ENCODE peak calls at places on chromosomes 3 and 15, in five cellular contexts. Q, H, O, Z and I are unnamed samples.

GRCh38 chr15:67089218-67090193 is 24.1 kb downstream of the SMAD3 start:
- DNase-seq in Q (no peak), H (no peak), O (peak; percentile 76), Z (peak; percentile 50), I (no peak)

GRCh38 chr15:93830221-93830765 is 401.1 kb upstream of the MCTP2 start:
- DNase-seq in Q (no peak), H (no peak), O (no peak), Z (no peak), I (no peak)

GRCh38 chr3:196016485-196016884 is 65.4 kb downstream of the TFRC start:
- DNase-seq in Q (no peak), H (no peak), O (peak; percentile 64), Z (peak; percentile 67), I (peak; percentile 58)

GRCh38 chr15:74994236-74994635 is 1.1 kb upstream of the SCAMP5 start:
- DNase-seq in Q (no peak), H (no peak), O (no peak), Z (no peak), I (no peak)

GRCh38 chr3:168620854-168621253 is 525.1 kb upstream of the GOLIM4 start:
- DNase-seq in Q (no peak), H (no peak), O (peak; percentile 22), Z (no peak), I (peak; percentile 28)

GRCh38 chr3:7282988-7283387 is 422.1 kb downstream of the GRM7 start:
- DNase-seq in Q (no peak), H (no peak), O (peak; percentile 40), Z (no peak), I (peak; percentile 18)

GRCh38 chr15:77160562-77161481 is 89.9 kb upstream of the TSPAN3 start:
- DNase-seq in Q (no peak), H (no peak), O (peak; percentile 1), Z (no peak), I (peak; percentile 27)

GRCh38 chr3:53239800-53240199 is 16.0 kb downstream of the TKT start:
- DNase-seq in Q (no peak), H (no peak), O (no peak), Z (no peak), I (no peak)

GRCh38 chr3:183264249-183264648 is 11.2 kb downstream of the B3GNT5 start:
- DNase-seq in Q (no peak), H (no peak), O (no peak), Z (no peak), I (no peak)

GRCh38 chr3:161560006-161560637 is 63.5 kb downstream of the OTOL1 start:
- DNase-seq in Q (no peak), H (no peak), O (peak; percentile 59), Z (peak; percentile 41), I (peak; percentile 59)

GRCh38 chr3:98884675-98885371 is 16.7 kb downstream of the DCBLD2 start:
- DNase-seq in Q (no peak), H (no peak), O (no peak), Z (peak; percentile 73), I (peak; percentile 71)

GRCh38 chr15:55031732-55032131 is 165.0 kb downstream of the RSL24D1 start:
- DNase-seq in Q (no peak), H (no peak), O (no peak), Z (no peak), I (no peak)

GRCh38 chr3:125310623-125311076 is 64.5 kb downstream of the ZNF148 start:
- DNase-seq in Q (peak; percentile 16), H (no peak), O (no peak), Z (no peak), I (no peak)

GRCh38 chr15:100099976-100100375 is 241.8 kb downstream of the ADAMTS17 start:
- DNase-seq in Q (no peak), H (no peak), O (no peak), Z (no peak), I (no peak)

GRCh38 chr15:64351265-64351664 is 4.7 kb downstream of the CSNK1G1 start:
- DNase-seq in Q (no peak), H (no peak), O (no peak), Z (peak; percentile 25), I (peak; percentile 21)

GRCh38 chr15:64361259-64361658 is 5.3 kb upstream of the CSNK1G1 start:
- DNase-seq in Q (no peak), H (no peak), O (no peak), Z (no peak), I (no peak)

GRCh38 chr15:64355559-64356442 is at the start of gene CSNK1G1:
- DNase-seq in Q (peak; percentile 84), H (peak; percentile 95), O (peak; percentile 99), Z (peak; percentile 98), I (peak; percentile 99)

GRCh38 chr15:64354683-64355558 is 1.1 kb downstream of the CSNK1G1 start:
- DNase-seq in Q (no peak), H (no peak), O (no peak), Z (no peak), I (no peak)

DNA sequence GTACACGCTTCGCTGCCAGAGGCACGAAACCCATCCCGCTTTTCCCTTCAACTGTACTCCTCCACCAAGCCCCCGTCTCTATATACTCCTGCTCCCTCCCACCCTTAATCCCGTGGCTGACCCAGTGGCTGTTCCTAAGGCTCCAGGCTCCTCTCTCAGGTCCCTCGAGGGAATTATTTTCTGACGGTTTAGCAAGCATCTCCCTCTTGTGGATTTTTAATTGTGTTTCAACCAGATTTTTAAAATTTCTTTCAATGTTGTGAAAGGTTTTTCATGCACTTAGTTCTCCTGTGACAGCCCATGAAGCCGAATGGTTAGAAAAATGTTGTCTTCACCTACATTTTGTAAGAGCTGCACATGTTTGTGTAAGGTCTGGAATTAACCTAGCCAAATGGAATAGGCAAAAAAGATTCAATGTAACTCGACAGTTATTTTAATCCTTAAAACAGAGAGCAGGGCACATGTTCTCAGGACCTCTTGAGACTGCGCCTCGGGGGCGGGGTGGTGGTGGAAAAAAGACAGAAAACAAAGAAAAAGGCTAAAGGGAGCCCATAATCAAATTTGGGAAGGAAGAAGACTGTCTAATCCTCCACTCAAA is 569 bp upstream of the CSNK1G1 start:
- DNase-seq in Q (no peak), H (no peak), O (no peak), Z (peak; percentile 96), I (peak; percentile 94)
- TF ChIP-seq CTCF in Q (no peak), H (peak; percentile 19), O (peak; percentile 36), Z (peak; percentile 50), I (peak; percentile 50)

DNA sequence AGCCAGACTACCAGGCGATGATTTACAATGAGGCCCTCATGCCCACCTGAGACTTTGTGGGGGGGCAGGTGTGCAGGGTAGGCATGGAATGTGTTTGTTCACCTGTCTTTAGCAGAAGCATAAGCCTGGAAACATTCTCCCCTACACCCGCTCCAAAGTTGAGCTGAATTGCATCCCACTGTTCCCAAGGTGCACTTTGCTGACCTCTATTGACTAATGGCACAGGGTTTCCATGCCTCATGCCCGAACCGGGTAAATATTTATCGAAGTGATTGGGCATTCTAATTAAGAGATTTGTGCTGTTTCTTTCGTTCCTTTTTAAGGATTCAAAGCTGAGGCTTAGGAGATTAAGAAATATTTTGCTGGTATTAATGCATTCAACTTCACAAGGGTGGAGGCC is 6.5 kb upstream of the TLE3 start:
- DNase-seq in Q (no peak), H (no peak), O (no peak), Z (no peak), I (no peak)
- TF ChIP-seq CTCF in Q (no peak), H (no peak), O (no peak), Z (no peak), I (no peak)

GRCh38 chr15:42493694-42494093 is 1.7 kb upstream of the SNAP23 start:
- DNase-seq in Q (no peak), H (no peak), O (no peak), Z (no peak), I (no peak)

GRCh38 chr15:42490246-42490742 is 647 bp downstream of the ZNF106 start:
- DNase-seq in Q (no peak), H (no peak), O (peak; percentile 29), Z (peak; percentile 29), I (peak; percentile 23)

GRCh38 chr15:42490743-42491539 is at the start of gene ZNF106:
- DNase-seq in Q (peak; percentile 90), H (peak; percentile 87), O (peak; percentile 89), Z (peak; percentile 93), I (peak; percentile 93)

GRCh38 chr15:42494998-42495360 is 455 bp upstream of the SNAP23 start:
- DNase-seq in Q (no peak), H (no peak), O (no peak), Z (peak; percentile 87), I (peak; percentile 81)

GRCh38 chr15:42491540-42492225 is 742 bp upstream of the ZNF106 start:
- DNase-seq in Q (no peak), H (no peak), O (peak; percentile 63), Z (peak; percentile 77), I (peak; percentile 69)
- TF ChIP-seq CTCF in Q (no peak), H (no peak), O (no peak), Z (no peak), I (no peak)

DNA sequence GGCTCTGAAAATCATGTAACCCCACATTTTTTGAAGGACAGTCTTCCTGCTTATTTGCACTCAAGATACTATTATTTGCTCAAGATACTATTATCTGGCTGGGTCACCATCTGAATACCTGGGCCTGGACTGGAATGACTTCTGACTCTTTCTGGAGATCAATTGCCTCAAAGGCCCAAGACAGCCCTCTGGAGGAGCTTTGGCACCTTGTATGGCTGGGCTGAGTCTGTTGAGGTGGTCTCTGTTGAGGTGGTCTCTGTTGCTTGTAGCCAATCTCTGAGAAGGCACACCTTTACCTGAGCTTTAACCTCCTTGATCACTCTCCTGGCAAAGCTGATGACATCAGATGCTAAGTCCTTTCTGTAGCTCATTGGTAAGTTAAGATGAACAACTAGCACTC is 33.0 kb downstream of the SPATA12 start:
- DNase-seq in Q (no peak), H (no peak), O (no peak), Z (no peak), I (no peak)
- TF ChIP-seq CTCF in Q (no peak), H (no peak), O (no peak), Z (no peak), I (no peak)